ENCODE peak calls at places on chromosomes 12 and 14, in four cellular contexts. T, P, A and Y are unnamed samples.

GRCh38 chr12:57142727-57143126 is 4.7 kb downstream of the LRP1-AS start:
- DNase-seq in T (no peak), P (no peak), A (no peak), Y (peak; percentile 18)

GRCh38 chr12:32809196-32809595 is 53.5 kb upstream of the YARS2 start:
- DNase-seq in T (no peak), P (no peak), A (no peak), Y (no peak)

GRCh38 chr14:100423421-100424010 is 100.4 kb downstream of the SLC25A47 start:
- DNase-seq in T (no peak), P (no peak), A (no peak), Y (no peak)

GRCh38 chr14:23024612-23025075 is 10.1 kb downstream of the PSMB5 start:
- DNase-seq in T (no peak), P (no peak), A (no peak), Y (no peak)

GRCh38 chr14:73208390-73208789 is 28.9 kb upstream of the PAPLN start:
- DNase-seq in T (no peak), P (no peak), A (no peak), Y (no peak)

GRCh38 chr12:122610911-122611310 is 83.9 kb downstream of the KNTC1 start:
- DNase-seq in T (no peak), P (no peak), A (no peak), Y (no peak)

GRCh38 chr12:63445266-63445665 is 223.0 kb downstream of the DPY19L2 start:
- DNase-seq in T (no peak), P (no peak), A (no peak), Y (no peak)

GRCh38 chr12:11584213-11584855 is 65.1 kb upstream of the ETV6 start:
- DNase-seq in T (no peak), P (no peak), A (no peak), Y (no peak)

GRCh38 chr14:88554458-88555286 is at the start of gene PTPN21:
- DNase-seq in T (peak; percentile 88), P (no peak), A (peak; percentile 90), Y (peak; percentile 87)

GRCh38 chr12:49232940-49233841 is 31.7 kb upstream of the TUBA1C start:
- DNase-seq in T (peak; percentile 86), P (no peak), A (peak; percentile 92), Y (peak; percentile 81)

GRCh38 chr12:12482959-12483358 is 79.7 kb downstream of the DUSP16 start:
- DNase-seq in T (no peak), P (no peak), A (no peak), Y (no peak)

GRCh38 chr12:107486140-107486892 is 199.3 kb upstream of the PWP1 start:
- DNase-seq in T (no peak), P (no peak), A (no peak), Y (no peak)

GRCh38 chr12:104956870-104957301 is 1.2 kb downstream of the SLC41A2 start:
- DNase-seq in T (no peak), P (no peak), A (no peak), Y (no peak)

GRCh38 chr12:14367097-14367661 is 1.7 kb downstream of the ATF7IP start:
- DNase-seq in T (no peak), P (no peak), A (no peak), Y (no peak)

GRCh38 chr12:27624586-27624985 is 71.7 kb upstream of the REP15 start:
- DNase-seq in T (no peak), P (no peak), A (no peak), Y (no peak)

GRCh38 chr12:25072901-25073645 is 121.9 kb downstream of the DNAI7 start:
- DNase-seq in T (no peak), P (no peak), A (no peak), Y (no peak)

GRCh38 chr12:132066345-132066685 is 77.8 kb downstream of the DDX51 start:
- DNase-seq in T (no peak), P (no peak), A (no peak), Y (no peak)

GRCh38 chr14:63624701-63625100 is 17.0 kb downstream of the WDR89 start:
- DNase-seq in T (no peak), P (no peak), A (no peak), Y (no peak)

GRCh38 chr12:1380171-1380974 is 214.0 kb downstream of the FBXL14 start:
- DNase-seq in T (no peak), P (no peak), A (peak; percentile 83), Y (no peak)

GRCh38 chr12:62686938-62687337 is 220.3 kb downstream of the MON2 start:
- DNase-seq in T (no peak), P (no peak), A (no peak), Y (no peak)

GRCh38 chr12:102965281-102966155 is 8.0 kb downstream of the ASCL1 start:
- DNase-seq in T (no peak), P (no peak), A (peak; percentile 48), Y (no peak)

GRCh38 chr12:1798734-1799067 is 21.7 kb upstream of the LRTM2 start:
- DNase-seq in T (peak; percentile 78), P (no peak), A (no peak), Y (no peak)

GRCh38 chr12:56315256-56315625 is 547 bp downstream of the CNPY2 start:
- DNase-seq in T (no peak), P (no peak), A (peak; percentile 49), Y (no peak)

GRCh38 chr12:69738351-69739286 is at the start of gene RAB3IP:
- DNase-seq in T (peak; percentile 97), P (peak; percentile 89), A (peak; percentile 95), Y (peak; percentile 93)

GRCh38 chr12:50351120-50352043 is 45.0 kb downstream of the FAM186A start:
- DNase-seq in T (no peak), P (no peak), A (no peak), Y (no peak)

GRCh38 chr12:50825372-50825838 is 17.3 kb upstream of the TMPRSS12 start:
- DNase-seq in T (no peak), P (no peak), A (peak; percentile 37), Y (no peak)

GRCh38 chr12:15001733-15002471 is 29.1 kb downstream of the PDE6H start:
- DNase-seq in T (no peak), P (no peak), A (peak; percentile 45), Y (peak; percentile 64)

GRCh38 chr14:69682607-69683263 is 71.3 kb downstream of the SUSD6 start:
- DNase-seq in T (no peak), P (no peak), A (no peak), Y (no peak)

GRCh38 chr12:109606261-109607028 is 32.9 kb downstream of the MVK start:
- DNase-seq in T (no peak), P (no peak), A (peak; percentile 98), Y (no peak)